ENCODE peak calls at places on chromosome 16, in seven cellular contexts. M is astrocyte of the spinal cord, A is kidney, B is AG09309, K is mammary epithelial cell, P is esophagus muscularis mucosa, O is astrocyte of the cerebellum. U is an unnamed sample.

GRCh38 chr16:77856455-77857138 is 68.2 kb downstream of the VAT1L start:
- DNase-seq in M (no peak), A (no peak), B (no peak), K (no peak), P (no peak), O (no peak), U (no peak)

GRCh38 chr16:65314246-65315003 is 192.6 kb upstream of the CDH11 start:
- DNase-seq in M (peak), A (no peak), B (no peak), K (no peak), P (no peak), O (no peak), U (no peak)

GRCh38 chr16:85683363-85683762 is 5.4 kb downstream of the GINS2 start:
- DNase-seq in M (no peak), A (peak), B (no peak), K (no peak), P (no peak), O (no peak), U (no peak)

GRCh38 chr16:46688101-46688656 is 799 bp downstream of the VPS35 start:
- DNase-seq in M (peak), A (no peak), B (no peak), K (peak), P (no peak), O (no peak), U (peak)

GRCh38 chr16:30983898-30984610 is 953 bp upstream of the HSD3B7 start:
- DNase-seq in M (no peak), A (no peak), B (no peak), K (no peak), P (no peak), O (no peak), U (no peak)

GRCh38 chr16:5504028-5504758 is 406.6 kb upstream of the EEF2KMT start:
- DNase-seq in M (peak), A (peak), B (no peak), K (no peak), P (no peak), O (peak), U (no peak)

GRCh38 chr16:13909872-13910303 is 10.1 kb upstream of the ERCC4 start:
- DNase-seq in M (peak), A (no peak), B (peak), K (peak), P (no peak), O (peak), U (peak)

GRCh38 chr16:8717469-8717868 is 43.1 kb downstream of the ABAT start:
- DNase-seq in M (no peak), A (no peak), B (no peak), K (no peak), P (no peak), O (no peak), U (no peak)

GRCh38 chr16:67845291-67846062 is 1.3 kb upstream of the NUTF2 start:
- DNase-seq in M (no peak), A (no peak), B (no peak), K (no peak), P (no peak), O (no peak), U (no peak)

GRCh38 chr16:27223226-27223610 is 19.9 kb downstream of the KDM8 start:
- DNase-seq in M (no peak), A (no peak), B (no peak), K (no peak), P (no peak), O (no peak), U (no peak)

GRCh38 chr16:22380529-22380928 is 6.1 kb upstream of the CDR2 start:
- DNase-seq in M (no peak), A (no peak), B (no peak), K (no peak), P (no peak), O (no peak), U (no peak)

GRCh38 chr16:2025878-2026460 is 733 bp upstream of the NHERF2 start:
- DNase-seq in M (no peak), A (peak), B (no peak), K (no peak), P (no peak), O (no peak), U (no peak)
- H3K4me3 ChIP-seq in M (no peak), A (peak), B (no peak), K (no peak), P (peak), O (peak), U (peak)

GRCh38 chr16:89704281-89704680 is 2.8 kb upstream of the SPATA2L start:
- DNase-seq in M (no peak), A (peak), B (no peak), K (no peak), P (no peak), O (no peak), U (no peak)
- TF ChIP-seq CTCF in M (no peak), A (no peak), B (no peak), K (no peak), P (no peak), O (no peak), U (no peak)

GRCh38 chr16:69925311-69925710 is 25.8 kb upstream of the CLEC18A start:
- DNase-seq in M (no peak), A (no peak), B (no peak), K (no peak), P (no peak), O (no peak), U (no peak)

GRCh38 chr16:69924041-69924775 is 26.9 kb upstream of the CLEC18A start:
- DNase-seq in M (no peak), A (no peak), B (no peak), K (no peak), P (no peak), O (no peak), U (no peak)

GRCh38 chr16:69924777-69925191 is 26.4 kb upstream of the CLEC18A start:
- DNase-seq in M (peak), A (peak), B (peak), K (peak), P (no peak), O (peak), U (no peak)

GRCh38 chr16:69927056-69927757 is 23.9 kb upstream of the CLEC18A start:
- DNase-seq in M (peak), A (peak), B (peak), K (no peak), P (no peak), O (peak), U (no peak)

DNA sequence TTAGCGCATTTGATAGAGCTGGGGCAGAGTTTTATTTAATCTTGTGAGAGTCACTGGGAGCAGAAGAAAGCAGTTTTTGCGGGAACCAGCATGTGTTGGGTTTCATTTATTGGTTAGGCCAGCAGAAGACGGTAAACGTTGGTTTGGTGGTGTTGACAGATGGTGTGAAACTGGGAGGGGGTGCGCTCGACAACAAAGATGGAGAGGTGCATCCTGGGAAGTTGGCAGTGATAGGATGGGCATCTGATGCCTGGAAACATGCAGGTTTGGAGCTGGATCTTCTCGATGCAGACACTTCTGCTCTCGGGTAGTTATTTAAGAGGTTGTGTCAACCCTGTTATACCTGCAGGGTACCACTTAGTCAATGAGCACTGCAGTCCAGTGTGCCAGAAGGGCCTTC is 24.9 kb upstream of the CLEC18A start:
- DNase-seq in M (no peak), A (no peak), B (no peak), K (no peak), P (no peak), O (no peak), U (no peak)
- H3K4me3 ChIP-seq in M (no peak), A (peak), B (no peak), K (no peak), P (no peak), O (no peak), U (no peak)

GRCh38 chr16:79008869-79009179 is 591.7 kb downstream of the MAF start:
- DNase-seq in M (no peak), A (no peak), B (no peak), K (peak), P (no peak), O (no peak), U (no peak)
- TF ChIP-seq CTCF in M (no peak), A (no peak), B (no peak), K (no peak), P (no peak), O (no peak), U (no peak)

DNA sequence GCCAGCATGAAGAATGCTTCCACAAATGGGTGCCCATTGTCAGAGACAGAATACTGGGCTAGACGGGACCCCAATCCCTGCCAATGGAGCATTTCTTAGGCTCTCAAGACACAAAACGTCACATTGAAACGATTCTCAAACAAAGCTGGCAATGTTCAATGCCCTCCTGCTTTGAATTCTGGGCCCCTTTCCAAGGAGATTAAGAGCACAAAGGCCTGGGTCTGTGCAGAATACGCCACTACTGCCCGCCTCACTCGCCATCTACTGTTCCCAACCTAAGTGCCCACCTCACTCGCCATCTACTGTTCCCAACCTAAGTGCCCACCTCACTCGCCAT is 9.7 kb downstream of the CFAP20 start:
- DNase-seq in M (no peak), A (no peak), B (no peak), K (no peak), P (no peak), O (no peak), U (peak)
- H3K4me3 ChIP-seq in M (no peak), A (no peak), B (no peak), K (no peak), P (no peak), O (no peak), U (no peak)

DNA sequence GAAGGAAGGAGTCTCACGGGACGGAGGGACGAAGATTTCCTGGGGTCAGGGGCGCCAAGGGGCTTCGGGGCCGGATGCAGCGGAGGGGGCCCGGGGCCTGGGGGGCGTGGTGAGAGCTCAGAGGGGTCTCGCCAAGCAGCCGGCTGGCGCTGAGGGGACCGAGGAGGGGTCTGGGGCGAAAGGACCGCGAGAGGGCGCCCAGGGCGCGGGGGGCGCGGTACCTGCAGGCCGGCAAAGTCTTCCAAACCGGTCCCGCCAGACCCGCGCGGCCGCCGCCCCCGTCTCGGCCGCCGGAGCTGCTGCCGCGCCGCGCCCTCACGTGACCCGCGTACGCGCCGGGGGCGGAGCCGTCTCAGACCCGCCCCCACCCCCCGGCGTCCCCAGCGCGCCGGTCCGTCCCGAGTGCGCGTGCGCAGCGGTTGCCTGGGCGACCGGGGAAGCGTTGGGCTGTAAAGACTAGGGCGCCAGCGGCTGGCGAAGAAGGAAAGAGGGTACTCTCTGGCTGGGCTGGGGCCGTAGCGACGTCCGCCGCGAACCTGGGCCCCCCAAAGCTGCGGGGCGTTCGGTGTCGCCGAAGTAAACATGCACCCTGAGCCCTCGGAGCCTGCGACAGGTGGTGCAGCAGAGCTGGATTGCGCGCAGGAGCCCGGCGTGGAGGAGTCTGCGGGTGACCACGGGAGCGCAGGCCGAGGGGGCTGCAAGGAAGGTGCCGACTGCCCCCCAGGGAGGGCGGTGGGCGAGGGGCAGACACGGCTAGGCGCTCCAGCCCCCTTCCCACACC is at the start of the genes DNAAF1 and HSDL1:
- DNase-seq in M (peak), A (peak), B (peak), K (peak), P (peak), O (peak), U (peak)
- TF ChIP-seq CTCF in M (no peak), A (peak), B (no peak), K (no peak), P (no peak), O (no peak), U (peak)

GRCh38 chr16:18975109-18975508 is 8.6 kb upstream of the TMC7 start:
- DNase-seq in M (no peak), A (no peak), B (no peak), K (no peak), P (no peak), O (no peak), U (no peak)
- H3K4me3 ChIP-seq in M (no peak), A (no peak), B (no peak), K (no peak), P (no peak), O (no peak), U (no peak)

DNA sequence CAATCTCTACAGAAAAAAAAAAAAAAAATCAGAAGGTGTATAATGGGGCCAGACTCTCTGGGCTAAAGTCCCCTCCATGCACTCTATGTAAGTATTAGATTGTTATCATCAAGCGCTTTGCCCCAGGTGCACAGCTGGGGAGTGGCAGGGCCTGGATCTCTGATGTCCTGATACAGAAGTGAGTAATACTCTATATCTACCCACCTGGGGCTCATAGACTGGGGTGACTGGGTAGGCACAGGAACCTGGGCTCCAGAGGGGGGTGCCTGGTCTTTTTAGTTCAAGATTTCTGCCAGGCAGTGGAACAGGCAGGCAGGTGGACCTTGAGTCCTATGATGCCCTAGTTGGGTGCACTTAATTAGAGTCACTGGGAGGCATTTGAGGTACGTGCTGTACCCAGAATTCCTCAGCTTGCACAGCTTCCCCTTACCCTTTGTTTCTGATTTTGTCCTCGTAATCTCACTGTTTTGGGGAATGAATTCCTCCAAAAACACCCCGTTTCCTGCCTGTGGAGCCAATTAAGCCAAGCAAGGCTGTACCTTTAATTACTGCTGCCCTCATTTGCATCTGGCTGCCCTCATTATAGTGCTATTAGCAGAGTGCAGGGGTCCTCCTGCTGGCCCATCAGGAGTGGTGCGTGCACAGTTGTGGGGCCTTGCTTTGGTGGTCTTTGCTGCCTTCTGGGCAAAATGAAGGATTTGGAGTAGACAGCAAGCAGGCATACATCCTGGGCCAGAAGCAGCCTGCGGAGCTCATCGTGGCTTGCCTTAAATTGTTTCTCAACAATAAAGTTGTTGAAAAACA is 239.0 kb downstream of the SNX29 start:
- DNase-seq in M (no peak), A (no peak), B (no peak), K (no peak), P (no peak), O (no peak), U (no peak)
- TF ChIP-seq CTCF in M (peak), A (no peak), B (peak), K (no peak), P (no peak), O (peak), U (peak)

GRCh38 chr16:20398603-20399002 is 5.9 kb downstream of the PDILT start:
- DNase-seq in M (no peak), A (no peak), B (no peak), K (no peak), P (no peak), O (no peak), U (no peak)

GRCh38 chr16:20399185-20399584 is 5.4 kb downstream of the PDILT start:
- DNase-seq in M (no peak), A (no peak), B (no peak), K (no peak), P (no peak), O (no peak), U (no peak)

GRCh38 chr16:20402651-20403050 is 1.9 kb downstream of the PDILT start:
- DNase-seq in M (no peak), A (no peak), B (no peak), K (no peak), P (no peak), O (no peak), U (no peak)

GRCh38 chr16:20401475-20402016 is 3.0 kb downstream of the PDILT start:
- DNase-seq in M (no peak), A (no peak), B (no peak), K (no peak), P (no peak), O (no peak), U (no peak)

DNA sequence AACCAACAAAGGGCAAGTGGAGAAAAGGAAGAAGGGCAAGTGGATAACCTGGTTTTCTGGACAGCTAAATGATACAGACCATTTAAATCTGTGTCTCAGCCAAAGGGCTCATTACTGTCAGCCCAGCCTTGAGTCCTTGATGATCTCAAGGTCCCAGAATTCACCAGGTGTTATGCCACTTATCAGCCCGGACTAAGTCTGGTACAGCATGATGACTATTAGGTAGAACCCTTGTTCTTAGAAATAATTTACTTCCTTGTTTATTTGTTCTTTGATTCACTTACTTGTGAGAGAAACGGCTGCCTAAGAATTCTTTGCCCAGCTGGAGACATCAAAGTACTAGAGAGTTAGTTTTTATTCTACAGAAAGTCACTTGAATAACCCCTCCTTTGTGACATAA is 3.5 kb downstream of the PDILT start:
- DNase-seq in M (no peak), A (no peak), B (no peak), K (no peak), P (no peak), O (no peak), U (no peak)
- H3K4me3 ChIP-seq in M (no peak), A (no peak), B (no peak), K (no peak), P (no peak), O (no peak), U (no peak)

U was measured in retinal pigment epithelial cell.